ENCODE peak calls at places on chromosome 17, in seven cellular contexts. Q is neuronal stem cell; A is nephron progenitor cell; L is fibroblast of pulmonary artery; S is stimulated activated CD4-positive, alpha-beta T cell treated with anti-CD3 and anti-CD28 coated beads, Interleukin-1b, Interleukin-23, amount 100 ng/mL, for 48 hours; Y is left kidney; G is body of pancreas. P is an unnamed sample.

GRCh38 chr17:2337811-2338657 is 733 bp downstream of the SGSM2 start:
- DNase-seq in Q (peak), A (peak), L (peak), S (peak), Y (peak), G (peak), P (peak)

GRCh38 chr17:16552637-16553045 is 16.4 kb downstream of the ZNF287 start:
- DNase-seq in Q (no peak), A (no peak), L (no peak), S (no peak), Y (no peak), G (no peak), P (no peak)

GRCh38 chr17:38656959-38657823 is 17.6 kb downstream of the EPOP start:
- DNase-seq in Q (no peak), A (no peak), L (no peak), S (no peak), Y (no peak), G (peak), P (no peak)

GRCh38 chr17:29076722-29077121 is 33.8 kb downstream of the PIPOX start:
- DNase-seq in Q (no peak), A (no peak), L (no peak), S (no peak), Y (no peak), G (no peak), P (no peak)

GRCh38 chr17:82030470-82031302 is 792 bp upstream of the RAC3 start:
- DNase-seq in Q (peak), A (peak), L (peak), S (peak), Y (peak), G (peak), P (peak)

GRCh38 chr17:6187836-6188235 is 117.7 kb downstream of the WSCD1 start:
- DNase-seq in Q (no peak), A (no peak), L (no peak), S (no peak), Y (peak), G (no peak), P (peak)

GRCh38 chr17:28929769-28930168 is 21.5 kb downstream of the PHF12 start:
- DNase-seq in Q (no peak), A (no peak), L (no peak), S (no peak), Y (no peak), G (no peak), P (no peak)

GRCh38 chr17:34024303-34025178 is 230.5 kb upstream of the CCL2 start:
- DNase-seq in Q (no peak), A (no peak), L (no peak), S (no peak), Y (no peak), G (no peak), P (no peak)

GRCh38 chr17:42184717-42185496 is at the start of gene HCRT:
- DNase-seq in Q (peak), A (no peak), L (no peak), S (no peak), Y (no peak), G (no peak), P (no peak)

GRCh38 chr17:48835971-48836370 is 5.1 kb downstream of the CALCOCO2 start:
- DNase-seq in Q (no peak), A (no peak), L (no peak), S (no peak), Y (no peak), G (no peak), P (no peak)

GRCh38 chr17:50430731-50431130 is 4.7 kb downstream of the ACSF2 start:
- DNase-seq in Q (no peak), A (no peak), L (no peak), S (no peak), Y (peak), G (no peak), P (no peak)

GRCh38 chr17:78401246-78401645 is 22.8 kb downstream of the PGS1 start:
- DNase-seq in Q (no peak), A (no peak), L (no peak), S (no peak), Y (no peak), G (no peak), P (no peak)

GRCh38 chr17:58993322-58993721 is 113.4 kb downstream of the TRIM37 start:
- DNase-seq in Q (no peak), A (no peak), L (no peak), S (no peak), Y (no peak), G (no peak), P (no peak)

GRCh38 chr17:20275653-20276052 is 191.7 kb downstream of the LGALS9B start:
- DNase-seq in Q (no peak), A (no peak), L (no peak), S (no peak), Y (no peak), G (no peak), P (no peak)

GRCh38 chr17:82257473-82257872 is 16.0 kb downstream of the CSNK1D start:
- DNase-seq in Q (no peak), A (no peak), L (peak), S (peak), Y (peak), G (no peak), P (no peak)

GRCh38 chr17:9228408-9229159 is 207.3 kb downstream of the NTN1 start:
- DNase-seq in Q (no peak), A (no peak), L (peak), S (no peak), Y (no peak), G (peak), P (no peak)

P was measured in NCI-H1930.